ENCODE peak calls at places on chromosomes 11 and 22, in ten cellular contexts. S, H, L, W, Z, F, Q, N, E and R are unnamed samples.

GRCh38 chr11:94513091-94513490 is 830 bp downstream of the C11orf97 start:
- DNase-seq in S (no peak), H (no peak), L (no peak), W (no peak), Z (no peak), F (no peak), Q (no peak), N (no peak), E (no peak), R (no peak)

GRCh38 chr11:19992162-19992561 is 168.1 kb downstream of the DBX1 start:
- DNase-seq in S (no peak), H (no peak), L (no peak), W (no peak), Z (no peak), F (no peak), Q (no peak), N (no peak), E (no peak), R (no peak)

GRCh38 chr11:102139081-102139498 is 28.8 kb downstream of the YAP1 start:
- DNase-seq in S (no peak), H (no peak), L (no peak), W (no peak), Z (no peak), F (no peak), Q (no peak), N (no peak), E (no peak), R (no peak)

GRCh38 chr22:28051787-28052356 is 132.8 kb upstream of the PITPNB start:
- DNase-seq in S (no peak), H (peak), L (peak), W (no peak), Z (peak), F (peak), Q (peak), N (no peak), E (peak), R (no peak)

GRCh38 chr22:31678748-31679147 is 16.7 kb upstream of the PISD start:
- DNase-seq in S (no peak), H (no peak), L (no peak), W (no peak), Z (no peak), F (no peak), Q (no peak), N (no peak), E (no peak), R (no peak)

GRCh38 chr11:120817131-120817530 is 206.8 kb upstream of the TBCEL start:
- DNase-seq in S (no peak), H (peak), L (peak), W (no peak), Z (no peak), F (no peak), Q (no peak), N (no peak), E (no peak), R (no peak)

GRCh38 chr11:33500865-33501479 is 199.7 kb downstream of the C11orf91 start:
- DNase-seq in S (no peak), H (no peak), L (no peak), W (no peak), Z (no peak), F (no peak), Q (no peak), N (no peak), E (no peak), R (no peak)

GRCh38 chr22:20291604-20292063 is 23.5 kb upstream of the RTN4R start:
- DNase-seq in S (no peak), H (no peak), L (no peak), W (no peak), Z (no peak), F (no peak), Q (no peak), N (no peak), E (no peak), R (no peak)

GRCh38 chr22:19889951-19890350 is 35.3 kb upstream of the GNB1L start:
- DNase-seq in S (no peak), H (no peak), L (no peak), W (no peak), Z (no peak), F (no peak), Q (no peak), N (no peak), E (no peak), R (no peak)

GRCh38 chr22:39343259-39344045 is 6.3 kb upstream of the SYNGR1 start:
- DNase-seq in S (no peak), H (peak), L (peak), W (no peak), Z (peak), F (peak), Q (peak), N (no peak), E (peak), R (no peak)

GRCh38 chr11:14380947-14381555 is 22.1 kb upstream of the RRAS2 start:
- DNase-seq in S (peak), H (peak), L (peak), W (no peak), Z (peak), F (no peak), Q (peak), N (peak), E (peak), R (peak)
- TF ChIP-seq POLR2A in S (no peak), H (no peak), L (no peak), W (no peak), Z (peak), F (peak), Q (no peak), N (no peak), E (peak), R (peak)

GRCh38 chr11:83158474-83158786 is 1.5 kb downstream of the PCF11 start:
- DNase-seq in S (no peak), H (no peak), L (no peak), W (no peak), Z (no peak), F (no peak), Q (no peak), N (no peak), E (no peak), R (no peak)

GRCh38 chr11:83156150-83156995 is 558 bp upstream of the PCF11 start:
- DNase-seq in S (peak), H (peak), L (peak), W (peak), Z (peak), F (peak), Q (peak), N (peak), E (peak), R (peak)

GRCh38 chr11:83156996-83157754 is at the start of gene PCF11:
- DNase-seq in S (no peak), H (no peak), L (no peak), W (no peak), Z (peak), F (no peak), Q (no peak), N (no peak), E (peak), R (no peak)

GRCh38 chr11:83158965-83159900 is 2.3 kb downstream of the PCF11 start:
- DNase-seq in S (no peak), H (no peak), L (no peak), W (no peak), Z (no peak), F (no peak), Q (no peak), N (no peak), E (no peak), R (no peak)

DNA sequence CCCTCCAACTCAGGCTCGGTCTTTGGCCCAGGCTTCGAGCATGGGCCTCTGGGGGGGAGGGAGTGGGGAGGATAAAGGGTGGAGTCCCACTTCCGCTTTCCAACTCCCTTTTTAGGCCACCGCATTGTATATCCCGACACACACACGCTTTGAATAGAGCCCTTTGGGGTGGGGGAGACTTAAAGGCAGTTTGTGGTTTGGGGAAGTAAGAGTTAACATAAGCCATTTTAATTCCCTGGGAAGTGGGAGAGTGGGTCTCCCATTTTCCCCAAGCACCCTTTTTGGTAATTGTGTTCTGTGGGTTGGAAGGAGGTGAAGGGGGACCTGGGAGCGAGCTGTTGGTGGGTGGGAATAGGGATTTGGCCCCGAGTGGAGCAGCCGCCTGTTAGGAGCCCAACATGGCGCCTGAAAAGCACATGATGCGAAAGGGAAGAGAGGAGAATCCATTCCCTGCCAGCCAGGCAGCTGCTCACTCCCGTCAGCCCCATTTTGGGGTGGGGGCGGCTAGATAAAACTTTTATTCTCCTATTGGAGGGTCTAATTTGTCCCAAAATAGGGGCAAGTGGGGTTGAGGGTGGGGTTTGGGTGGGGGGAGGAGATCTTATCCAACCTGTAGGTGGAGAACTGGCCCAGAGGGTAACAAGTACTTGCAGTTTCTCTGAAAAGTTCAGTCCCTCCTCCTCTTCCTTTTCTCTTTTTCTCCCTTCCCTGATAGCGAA is 983 bp downstream of the PCF11 start:
- DNase-seq in S (no peak), H (peak), L (peak), W (no peak), Z (peak), F (no peak), Q (peak), N (peak), E (peak), R (no peak)
- TF ChIP-seq POLR2A in S (no peak), H (no peak), L (no peak), W (no peak), Z (no peak), F (no peak), Q (no peak), N (no peak), E (no peak), R (peak)

DNA sequence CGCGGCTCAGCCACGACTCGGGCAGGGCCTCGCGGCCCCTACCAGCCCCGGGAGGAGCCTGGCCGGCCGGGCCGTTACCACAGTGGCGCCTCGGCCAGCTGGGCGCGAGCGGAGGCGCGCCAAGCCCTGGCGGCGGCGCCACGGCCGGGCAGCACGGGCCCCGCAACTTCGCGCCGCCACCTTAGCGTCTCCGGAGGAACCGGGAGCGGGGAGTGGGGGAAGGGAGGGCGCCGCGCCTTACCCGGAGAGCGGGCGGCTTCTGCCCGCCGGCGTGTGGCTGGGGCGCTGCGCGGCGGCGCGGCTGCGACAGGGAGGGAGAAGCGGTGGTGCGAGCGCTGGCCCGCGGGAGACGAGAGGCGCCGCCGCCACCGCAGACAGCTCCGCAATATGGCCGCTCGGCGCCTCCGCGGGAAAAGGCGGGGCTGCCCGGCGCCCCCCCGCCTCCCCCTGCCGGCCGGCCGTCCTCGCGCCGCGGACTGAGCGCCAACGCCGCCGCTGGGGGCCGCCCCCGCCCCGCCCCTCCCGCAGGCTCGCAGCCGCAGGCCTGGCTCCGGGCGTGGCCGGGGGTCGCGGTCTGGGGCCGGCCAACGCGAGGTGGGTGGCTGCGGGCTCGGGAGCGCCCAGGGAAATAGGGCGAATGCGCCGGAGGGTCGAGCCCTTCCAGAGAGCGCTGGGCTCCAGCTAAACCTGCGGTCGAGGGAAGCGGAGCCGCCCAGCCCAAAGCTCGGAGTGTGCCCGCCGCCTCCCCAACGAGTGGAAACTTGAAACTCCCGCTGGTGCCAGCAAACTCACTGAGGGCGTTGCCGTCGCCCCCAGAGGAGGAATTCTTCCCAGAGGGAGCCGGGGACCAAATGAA is at the start of gene RDX:
- DNase-seq in S (peak), H (peak), L (peak), W (no peak), Z (peak), F (peak), Q (peak), N (peak), E (peak), R (peak)
- TF ChIP-seq POLR2A in S (peak), H (peak), L (no peak), W (no peak), Z (peak), F (peak), Q (peak), N (no peak), E (peak), R (peak)

DNA sequence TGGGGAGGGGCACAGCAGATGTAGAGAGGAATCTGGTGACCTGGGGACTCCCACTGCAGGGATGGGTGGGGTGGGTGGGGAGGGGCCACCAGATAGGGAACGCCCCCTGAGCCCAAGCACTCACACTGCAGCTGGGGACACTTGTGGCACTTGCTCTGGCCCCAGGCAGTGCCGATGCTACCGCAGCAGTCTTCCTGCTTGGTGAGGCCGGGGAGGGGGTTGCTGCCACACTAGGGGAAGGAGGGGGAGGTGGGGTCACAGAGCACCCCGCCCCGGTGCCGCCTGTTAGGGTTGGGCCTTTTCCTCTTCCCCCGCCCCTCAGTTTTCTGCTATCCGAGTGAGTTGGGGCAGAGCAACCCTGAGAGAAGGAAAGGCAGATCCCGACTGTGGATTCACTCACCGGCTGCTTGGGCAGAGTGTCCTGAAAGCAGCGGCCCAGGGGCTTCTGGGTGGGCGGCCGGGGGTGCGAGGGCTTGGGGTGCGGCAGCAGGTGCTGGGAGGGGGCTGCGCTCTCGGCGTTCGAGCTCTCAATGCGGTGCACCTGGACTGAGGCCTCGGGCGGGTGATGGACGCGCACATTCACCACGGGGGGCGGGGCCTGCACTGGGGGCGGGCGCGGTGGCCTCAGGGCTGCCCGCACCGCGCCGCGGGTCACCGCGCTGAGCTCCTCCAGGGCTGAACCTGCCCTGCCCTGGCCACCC is 4.7 kb downstream of the LTBP3 start:
- DNase-seq in S (no peak), H (no peak), L (no peak), W (no peak), Z (no peak), F (no peak), Q (no peak), N (peak), E (no peak), R (no peak)
- TF ChIP-seq POLR2A in S (no peak), H (no peak), L (no peak), W (no peak), Z (no peak), F (no peak), Q (no peak), N (no peak), E (no peak), R (no peak)

GRCh38 chr22:42084874-42085273 is 5.4 kb downstream of the SMDT1 start:
- DNase-seq in S (no peak), H (no peak), L (no peak), W (no peak), Z (no peak), F (no peak), Q (no peak), N (peak), E (no peak), R (no peak)

GRCh38 chr22:42091446-42091764 is 833 bp upstream of the NDUFA6 start:
- DNase-seq in S (no peak), H (no peak), L (no peak), W (no peak), Z (no peak), F (no peak), Q (no peak), N (no peak), E (no peak), R (no peak)

GRCh38 chr22:42086051-42086450 is 4.5 kb downstream of the NDUFA6 start:
- DNase-seq in S (no peak), H (no peak), L (no peak), W (no peak), Z (no peak), F (no peak), Q (no peak), N (peak), E (no peak), R (no peak)

DNA sequence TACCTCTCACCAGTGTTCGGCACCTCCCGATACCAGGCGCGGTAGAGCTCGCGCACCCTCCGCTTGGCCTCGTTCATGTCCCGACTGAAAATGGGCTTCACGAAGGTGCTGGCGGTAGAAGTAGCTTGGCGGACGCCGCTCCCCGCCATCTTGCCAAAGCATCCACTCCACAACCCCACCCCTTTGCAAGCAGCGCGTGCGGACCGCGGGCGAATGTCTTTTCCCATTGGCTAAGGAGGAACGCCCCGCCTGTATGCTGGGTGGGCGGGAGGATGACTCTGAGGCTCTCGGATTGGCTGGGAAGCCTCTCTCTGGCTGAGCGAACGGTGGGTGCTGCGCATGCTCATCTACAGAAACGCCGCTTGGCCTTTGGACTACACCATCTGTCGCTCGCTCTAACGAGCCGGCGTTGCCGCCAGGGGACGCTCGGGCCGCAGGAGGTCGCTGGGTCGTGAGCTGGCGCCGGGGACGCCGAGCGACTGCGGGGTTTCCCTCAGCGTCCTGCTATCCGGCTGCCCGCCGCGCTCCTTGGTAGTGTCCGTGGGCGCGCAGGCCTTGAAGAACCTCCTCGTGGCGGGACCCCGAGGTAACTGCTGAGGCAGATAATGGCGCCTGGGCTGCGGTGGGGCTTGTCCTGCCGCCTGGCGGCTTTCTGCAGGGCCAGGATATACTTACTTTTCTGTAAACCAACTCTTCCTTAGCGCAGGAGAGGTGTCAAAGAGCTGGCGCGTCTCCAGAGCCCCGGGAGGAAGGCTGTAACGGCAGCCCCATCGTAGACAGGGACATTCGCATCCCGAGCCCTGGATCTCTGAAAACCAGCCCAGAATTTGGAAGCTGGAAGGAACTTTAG is at the start of gene NDUFA6:
- DNase-seq in S (peak), H (peak), L (peak), W (peak), Z (peak), F (peak), Q (peak), N (peak), E (peak), R (peak)
- TF ChIP-seq POLR2A in S (peak), H (peak), L (peak), W (peak), Z (peak), F (peak), Q (peak), N (peak), E (peak), R (peak)

GRCh38 chr11:13276852-13277718 is 505 bp upstream of the BMAL1 start:
- DNase-seq in S (peak), H (peak), L (peak), W (peak), Z (peak), F (peak), Q (peak), N (peak), E (peak), R (peak)

GRCh38 chr11:13278620-13279486 is 1.3 kb downstream of the BMAL1 start:
- DNase-seq in S (peak), H (no peak), L (no peak), W (no peak), Z (peak), F (no peak), Q (peak), N (no peak), E (peak), R (no peak)

GRCh38 chr11:13279487-13279834 is 1.9 kb downstream of the BMAL1 start:
- DNase-seq in S (no peak), H (no peak), L (no peak), W (no peak), Z (no peak), F (no peak), Q (no peak), N (no peak), E (no peak), R (no peak)

GRCh38 chr11:13276454-13276851 is 1.1 kb upstream of the BMAL1 start:
- DNase-seq in S (no peak), H (no peak), L (no peak), W (no peak), Z (no peak), F (no peak), Q (no peak), N (no peak), E (no peak), R (no peak)

DNA sequence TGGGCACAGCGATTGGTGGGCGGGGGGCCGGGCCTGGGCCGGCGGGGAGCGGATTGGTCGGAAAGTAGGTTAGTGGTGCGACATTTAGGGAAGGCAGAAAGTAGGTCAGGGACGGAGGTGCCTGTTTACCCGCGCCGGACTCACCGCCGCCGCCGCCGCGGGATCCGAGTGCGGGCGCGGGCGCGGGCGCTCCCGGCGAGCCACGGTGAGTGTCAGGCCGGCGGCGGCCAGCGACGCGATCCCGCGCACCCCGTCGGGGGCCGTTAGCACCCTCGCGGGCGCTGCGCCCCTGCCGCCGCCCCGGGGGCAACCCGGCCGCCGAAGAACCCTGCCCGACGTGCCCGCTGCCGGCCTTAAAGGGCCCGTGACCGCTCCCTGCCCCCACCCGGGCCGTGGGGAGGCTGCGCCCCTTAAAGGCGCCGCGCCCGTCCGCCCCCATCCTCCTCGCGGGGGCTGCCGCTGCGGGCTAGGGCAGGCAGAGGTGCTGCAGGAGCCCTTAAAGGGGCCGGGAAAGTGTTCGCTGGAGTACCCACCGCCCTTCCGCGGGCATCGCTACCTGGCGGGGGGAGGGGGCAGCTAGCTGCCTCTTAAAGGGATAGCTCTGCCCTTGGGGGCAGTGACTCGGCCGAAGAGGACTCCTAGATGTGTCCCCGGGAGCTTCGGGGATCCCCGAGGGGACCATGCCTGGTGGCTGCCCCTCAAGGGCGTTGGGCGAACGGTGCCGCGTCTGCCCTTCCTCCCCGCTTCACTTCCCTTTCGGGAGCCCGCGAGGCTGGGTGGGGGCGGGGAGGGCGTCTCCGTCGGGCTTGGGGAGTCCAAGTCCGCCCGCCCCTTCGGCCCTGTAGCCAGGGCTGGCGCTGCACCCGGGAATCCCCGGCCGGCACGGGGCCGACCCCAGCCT is at the start of gene BMAL1:
- DNase-seq in S (peak), H (peak), L (peak), W (no peak), Z (peak), F (no peak), Q (peak), N (peak), E (peak), R (peak)
- TF ChIP-seq POLR2A in S (no peak), H (peak), L (peak), W (peak), Z (peak), F (no peak), Q (peak), N (peak), E (no peak), R (peak)